ENCODE peak calls at places on chromosomes 7 and 10, in five cellular contexts. One of them, this sample, is unnamed.
A peak's percentile ranks its signal among the peaks of the same experiment; 100 is the strongest.

GRCh38 chr7:48426966-48427555 is 255.8 kb downstream of the ABCA13 start:
- DNase-seq in AG04450: no peak
- DNase-seq in fibroblast of pulmonary artery: peak; percentile 1
- DNase-seq in AG04449: no peak
- DNase-seq in H7: no peak
- DNase-seq in this sample: peak; percentile 56

GRCh38 chr10:128130051-128130450 is 3.8 kb upstream of the MKI67 start:
- DNase-seq in AG04450: no peak
- DNase-seq in fibroblast of pulmonary artery: peak; percentile 42
- DNase-seq in AG04449: no peak
- DNase-seq in H7: no peak
- DNase-seq in this sample: peak; percentile 36

GRCh38 chr10:21065621-21066248 is 168.6 kb upstream of the NEBL start:
- DNase-seq in AG04450: no peak
- DNase-seq in fibroblast of pulmonary artery: no peak
- DNase-seq in AG04449: no peak
- DNase-seq in H7: no peak
- DNase-seq in this sample: no peak

GRCh38 chr7:84002348-84002747 is 192.2 kb downstream of the SEMA3A start:
- DNase-seq in AG04450: no peak
- DNase-seq in fibroblast of pulmonary artery: no peak
- DNase-seq in AG04449: no peak
- DNase-seq in H7: no peak
- DNase-seq in this sample: no peak

GRCh38 chr10:119281581-119282071 is 74.3 kb downstream of the GRK5 start:
- DNase-seq in AG04450: no peak
- DNase-seq in fibroblast of pulmonary artery: peak; percentile 28
- DNase-seq in AG04449: no peak
- DNase-seq in H7: no peak
- DNase-seq in this sample: peak; percentile 41

GRCh38 chr7:46852795-46853194 is 729.1 kb downstream of the TNS3 start:
- DNase-seq in AG04450: no peak
- DNase-seq in fibroblast of pulmonary artery: no peak
- DNase-seq in AG04449: no peak
- DNase-seq in H7: no peak
- DNase-seq in this sample: no peak

GRCh38 chr10:14181197-14181936 is 149.4 kb downstream of the FRMD4A start:
- DNase-seq in AG04450: no peak
- DNase-seq in fibroblast of pulmonary artery: no peak
- DNase-seq in AG04449: no peak
- DNase-seq in H7: no peak
- DNase-seq in this sample: no peak

GRCh38 chr10:92789067-92789466 is 59.3 kb upstream of the EXOC6 start:
- DNase-seq in AG04450: no peak
- DNase-seq in fibroblast of pulmonary artery: no peak
- DNase-seq in AG04449: no peak
- DNase-seq in H7: no peak
- DNase-seq in this sample: no peak

GRCh38 chr7:122887198-122887597 is 938 bp upstream of the CADPS2 start:
- DNase-seq in AG04450: no peak
- DNase-seq in fibroblast of pulmonary artery: peak; percentile 73
- DNase-seq in AG04449: no peak
- DNase-seq in H7: peak; percentile 48
- DNase-seq in this sample: peak; percentile 39

DNA sequence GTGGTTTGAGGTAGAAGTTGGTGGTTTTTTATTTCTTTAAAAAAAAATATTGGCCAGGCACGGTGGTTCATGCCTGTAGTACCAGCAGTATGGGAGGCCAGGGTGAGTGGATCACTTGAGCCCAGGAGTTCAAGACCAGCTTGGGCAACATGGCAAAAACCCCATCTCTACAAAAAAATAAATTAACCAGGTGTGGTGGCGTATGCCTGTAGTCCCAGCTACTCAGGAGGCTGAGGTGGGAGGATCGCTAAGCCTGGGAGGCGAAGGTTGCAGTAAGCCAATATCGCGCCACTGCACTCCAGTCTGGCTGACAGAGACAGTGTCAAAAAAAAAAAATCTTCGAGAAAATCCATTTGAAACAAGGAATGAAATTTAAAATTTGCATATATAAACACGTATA is 1.1 kb downstream of the IL2RA start:
- DNase-seq in AG04450: no peak
- DNase-seq in fibroblast of pulmonary artery: no peak
- DNase-seq in AG04449: no peak
- DNase-seq in H7: no peak
- DNase-seq in this sample: no peak
- H3K4me3 ChIP-seq in AG04450: no peak overlapping the region
- H3K4me3 ChIP-seq in fibroblast of pulmonary artery: no peak overlapping the region
- H3K4me3 ChIP-seq in AG04449: no peak overlapping the region
- H3K4me3 ChIP-seq in H7: no peak overlapping the region
- H3K4me3 ChIP-seq in this sample: no peak overlapping the region

GRCh38 chr10:7370511-7370910 is 40.3 kb downstream of the SFMBT2 start:
- DNase-seq in AG04450: no peak
- DNase-seq in fibroblast of pulmonary artery: no peak
- DNase-seq in AG04449: no peak
- DNase-seq in H7: no peak
- DNase-seq in this sample: no peak
- H3K4me3 ChIP-seq in AG04450: no peak overlapping the region
- H3K4me3 ChIP-seq in fibroblast of pulmonary artery: no peak overlapping the region
- H3K4me3 ChIP-seq in AG04449: no peak overlapping the region
- H3K4me3 ChIP-seq in H7: no peak overlapping the region
- H3K4me3 ChIP-seq in this sample: no peak overlapping the region

DNA sequence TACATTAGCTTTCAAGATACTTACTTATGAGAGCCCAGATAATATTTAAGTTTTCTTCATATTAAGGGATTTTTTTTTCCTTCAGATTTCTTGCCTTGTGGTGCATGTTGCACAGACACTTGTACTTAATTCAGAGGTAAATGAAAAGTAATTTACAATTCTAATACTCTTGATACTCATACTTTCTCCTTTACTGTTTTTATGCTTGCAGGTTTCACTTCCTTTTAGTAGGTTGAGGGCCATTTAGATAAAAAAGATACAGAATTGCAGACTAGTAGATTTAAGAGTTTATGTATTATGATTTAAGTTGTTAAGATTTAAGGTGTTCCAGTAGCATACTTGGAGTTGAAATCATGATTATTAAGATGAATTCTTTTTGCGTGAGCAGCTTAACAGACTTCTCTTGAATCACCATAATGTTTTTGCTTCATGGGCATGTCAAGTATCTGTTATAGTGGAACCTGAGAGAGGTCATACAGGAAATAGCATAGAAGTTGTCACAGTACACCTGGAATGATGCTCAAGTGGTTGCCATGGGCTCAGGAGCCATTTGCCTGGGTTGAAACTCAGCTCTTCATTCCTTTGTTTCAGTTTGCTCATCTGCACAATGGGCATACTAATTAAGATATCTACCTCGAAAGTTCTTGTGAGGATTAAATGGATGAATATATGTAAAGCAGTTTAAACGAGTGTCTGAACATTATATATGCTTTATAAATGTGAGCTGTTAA is 174.8 kb upstream of the PRPS1L1 start:
- DNase-seq in AG04450: no peak
- DNase-seq in fibroblast of pulmonary artery: no peak
- DNase-seq in AG04449: no peak
- DNase-seq in H7: no peak
- DNase-seq in this sample: no peak
- H3K4me3 ChIP-seq in AG04450: no peak overlapping the region
- H3K4me3 ChIP-seq in fibroblast of pulmonary artery: no peak overlapping the region
- H3K4me3 ChIP-seq in AG04449: no peak overlapping the region
- H3K4me3 ChIP-seq in H7: no peak overlapping the region
- H3K4me3 ChIP-seq in this sample: no peak overlapping the region

GRCh38 chr10:103651783-103652476 is 158.4 kb downstream of the NEURL1 start:
- DNase-seq in AG04450: no peak
- DNase-seq in fibroblast of pulmonary artery: no peak
- DNase-seq in AG04449: no peak
- DNase-seq in H7: no peak
- DNase-seq in this sample: no peak
- H3K4me3 ChIP-seq in AG04450: no peak overlapping the region
- H3K4me3 ChIP-seq in fibroblast of pulmonary artery: no peak overlapping the region
- H3K4me3 ChIP-seq in AG04449: no peak overlapping the region
- H3K4me3 ChIP-seq in H7: no peak overlapping the region
- H3K4me3 ChIP-seq in this sample: no peak overlapping the region

DNA sequence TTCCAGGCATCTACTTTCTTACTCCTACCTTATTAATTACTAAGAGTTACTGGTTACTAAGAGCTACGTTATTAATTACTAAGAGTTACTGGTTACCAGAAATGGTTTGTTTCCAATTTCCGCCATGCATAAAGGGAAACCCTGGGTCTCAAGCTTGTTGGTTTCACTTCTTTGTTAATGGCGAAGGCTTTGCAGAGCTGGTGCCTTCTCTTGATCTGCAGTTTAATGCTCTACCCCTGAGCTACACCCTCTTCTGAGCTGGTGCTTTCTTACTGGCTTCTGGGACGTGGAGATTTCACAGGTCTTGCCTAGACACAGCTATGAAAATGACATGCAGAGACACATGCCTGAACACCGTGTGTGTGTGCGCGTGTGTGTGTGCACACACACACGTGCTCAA is 560 bp downstream of the CPA4 start:
- DNase-seq in AG04450: no peak
- DNase-seq in fibroblast of pulmonary artery: no peak
- DNase-seq in AG04449: no peak
- DNase-seq in H7: no peak
- DNase-seq in this sample: no peak
- H3K4me3 ChIP-seq in AG04450: peak overlapping the region; percentile 3
- H3K4me3 ChIP-seq in fibroblast of pulmonary artery: no peak overlapping the region
- H3K4me3 ChIP-seq in AG04449: peak overlapping the region; percentile 46
- H3K4me3 ChIP-seq in H7: no peak overlapping the region
- H3K4me3 ChIP-seq in this sample: no peak overlapping the region

DNA sequence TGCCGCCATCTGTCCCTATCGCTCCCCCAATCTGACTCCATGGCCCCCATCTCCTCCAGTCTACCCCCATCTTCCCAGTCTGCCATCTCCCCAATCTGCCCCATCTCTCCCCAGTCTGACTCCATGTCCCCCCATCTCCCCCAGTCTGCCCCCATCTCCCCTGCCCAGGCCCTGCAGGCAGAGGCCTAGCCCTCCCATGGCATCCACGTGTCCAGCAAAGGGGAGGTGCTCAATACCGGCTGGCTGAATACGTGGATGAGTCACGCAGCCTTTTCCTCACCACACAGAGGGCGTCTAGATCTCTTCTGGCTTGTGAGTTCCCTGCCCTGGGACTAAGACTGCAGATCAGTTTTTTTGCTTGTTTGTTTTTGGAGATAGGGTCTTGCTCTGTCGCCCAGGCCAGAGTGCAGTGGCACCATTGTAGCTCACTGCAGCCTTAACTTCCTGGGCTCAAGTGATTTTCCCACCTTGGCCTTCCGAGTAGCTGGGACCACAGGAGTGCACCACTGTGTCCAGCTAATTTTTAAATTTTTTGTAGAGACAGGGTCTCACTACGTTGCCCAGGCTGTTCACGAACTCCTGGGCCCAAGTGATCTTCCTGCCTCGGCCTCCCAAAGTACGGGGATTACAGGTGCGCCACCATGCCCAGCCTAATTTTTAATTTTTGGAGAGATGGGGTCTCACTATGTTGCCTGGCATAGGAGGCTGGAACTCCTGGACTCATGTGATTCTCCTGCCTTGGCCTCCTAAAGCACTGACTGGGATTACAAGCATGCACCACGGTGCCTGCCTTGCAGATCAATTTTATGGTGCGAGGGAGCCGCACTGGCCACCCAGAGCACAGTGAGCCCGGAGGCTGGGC is 15.3 kb upstream of the GPR146 start:
- DNase-seq in AG04450: peak; percentile 73
- DNase-seq in fibroblast of pulmonary artery: peak; percentile 94
- DNase-seq in AG04449: peak; percentile 59
- DNase-seq in H7: peak; percentile 91
- DNase-seq in this sample: peak; percentile 92
- H3K4me3 ChIP-seq in AG04450: peak overlapping the region; percentile 45
- H3K4me3 ChIP-seq in fibroblast of pulmonary artery: peak overlapping the region; percentile 60
- H3K4me3 ChIP-seq in AG04449: peak overlapping the region; percentile 67
- H3K4me3 ChIP-seq in H7: peak overlapping the region; percentile 53
- H3K4me3 ChIP-seq in this sample: peak overlapping the region; percentile 36

DNA sequence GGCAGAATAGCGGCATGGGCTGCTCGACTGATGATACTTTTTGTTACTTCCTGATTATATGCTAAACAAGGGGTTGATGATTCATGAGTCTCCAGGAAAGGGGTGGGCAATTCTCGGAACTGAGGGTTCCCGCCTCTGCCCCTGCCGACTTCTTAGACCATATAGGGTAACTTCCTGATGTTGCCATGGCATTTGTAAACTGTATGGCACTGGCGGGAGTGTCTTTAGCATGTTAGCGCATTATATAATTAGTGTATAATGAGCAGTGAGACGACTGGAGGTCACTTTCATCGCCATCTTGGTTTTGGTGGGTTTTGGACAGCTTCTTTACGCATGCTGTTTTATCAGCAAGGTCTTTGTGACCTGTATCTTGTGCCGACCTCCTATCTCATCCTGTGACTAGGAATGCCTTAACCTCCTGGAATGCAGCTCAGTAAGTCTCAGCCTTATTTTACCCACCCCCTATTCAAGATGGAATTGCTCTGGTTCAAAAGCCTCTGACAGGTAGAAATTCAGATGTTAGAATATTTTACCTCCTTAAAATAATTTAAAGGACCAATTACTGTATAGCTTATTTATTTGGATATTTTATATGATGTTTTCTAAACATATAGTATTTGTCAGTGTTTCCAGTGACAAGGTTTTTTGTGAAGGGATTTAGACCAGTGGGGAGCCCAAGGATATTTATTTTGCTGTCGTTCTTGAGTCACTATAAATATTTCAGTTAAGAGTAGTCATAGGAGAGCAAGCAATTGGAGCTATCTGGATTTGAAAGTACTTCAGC is 90.1 kb upstream of the PIK3CG start:
- DNase-seq in AG04450: no peak
- DNase-seq in fibroblast of pulmonary artery: peak; percentile 61
- DNase-seq in AG04449: no peak
- DNase-seq in H7: no peak
- DNase-seq in this sample: no peak
- H3K4me3 ChIP-seq in AG04450: peak overlapping the region; percentile 17
- H3K4me3 ChIP-seq in fibroblast of pulmonary artery: peak overlapping the region; percentile 30
- H3K4me3 ChIP-seq in AG04449: no peak overlapping the region
- H3K4me3 ChIP-seq in H7: no peak overlapping the region
- H3K4me3 ChIP-seq in this sample: no peak overlapping the region

This sample was measured in retinal pigment epithelial cell.